ENCODE peak calls at places on chromosomes 5 and 9, in seven cellular contexts. J is Peyer's patch, L is HCT116, F is dorsolateral prefrontal cortex, M is right atrium auricular region, P is sigmoid colon, X is astrocyte of the spinal cord. Z is an unnamed sample.

GRCh38 chr5:148640471-148640870 is 13.9 kb downstream of the HTR4 start:
- DNase-seq in J (no peak), L (no peak), F (no peak), M (no peak), P (no peak), X (no peak), Z (no peak)

GRCh38 chr9:70400107-70400892 is 14.2 kb downstream of the KLF9 start:
- DNase-seq in J (no peak), L (no peak), F (no peak), M (no peak), P (peak), X (no peak), Z (no peak)

GRCh38 chr9:127074561-127075548 is 47.6 kb downstream of the ANGPTL2 start:
- DNase-seq in J (no peak), L (no peak), F (peak), M (no peak), P (peak), X (no peak), Z (no peak)

GRCh38 chr9:93614830-93615468 is 38.6 kb downstream of the PHF2 start:
- DNase-seq in J (no peak), L (no peak), F (no peak), M (no peak), P (no peak), X (no peak), Z (no peak)

GRCh38 chr9:113386571-113387393 is 10.0 kb upstream of the HDHD3 start:
- DNase-seq in J (no peak), L (no peak), F (no peak), M (no peak), P (no peak), X (no peak), Z (no peak)

GRCh38 chr9:137791947-137792346 is 85.6 kb upstream of the CACNA1B start:
- DNase-seq in J (no peak), L (no peak), F (no peak), M (no peak), P (no peak), X (no peak), Z (no peak)

GRCh38 chr5:5421961-5422818 is at the start of gene ICE1:
- DNase-seq in J (peak), L (peak), F (peak), M (peak), P (peak), X (peak), Z (peak)

GRCh38 chr5:59190746-59191145 is 607.9 kb downstream of the RAB3C start:
- DNase-seq in J (no peak), L (no peak), F (no peak), M (no peak), P (no peak), X (no peak), Z (no peak)

GRCh38 chr5:172364773-172365172 is 81.2 kb upstream of the UBTD2 start:
- DNase-seq in J (no peak), L (no peak), F (peak), M (no peak), P (no peak), X (no peak), Z (no peak)

GRCh38 chr9:37994639-37995347 is 74.2 kb downstream of the SHB start:
- DNase-seq in J (peak), L (no peak), F (peak), M (peak), P (peak), X (peak), Z (no peak)

GRCh38 chr5:180289433-180289832 is 2.5 kb downstream of the MAPK9 start:
- DNase-seq in J (no peak), L (no peak), F (no peak), M (no peak), P (no peak), X (no peak), Z (no peak)

GRCh38 chr9:72326643-72327042 is 38.4 kb downstream of the ZFAND5 start:
- DNase-seq in J (no peak), L (no peak), F (no peak), M (no peak), P (no peak), X (no peak), Z (no peak)

GRCh38 chr9:16262467-16263261 is 607.8 kb downstream of the BNC2 start:
- DNase-seq in J (no peak), L (no peak), F (no peak), M (no peak), P (no peak), X (peak), Z (no peak)

GRCh38 chr5:74622944-74623343 is 17.6 kb downstream of the ENC1 start:
- DNase-seq in J (no peak), L (no peak), F (no peak), M (no peak), P (no peak), X (no peak), Z (no peak)

GRCh38 chr5:52623291-52623690 is 164.4 kb upstream of the ITGA1 start:
- DNase-seq in J (no peak), L (no peak), F (no peak), M (no peak), P (no peak), X (no peak), Z (no peak)

GRCh38 chr5:180830253-180831138 is 27.9 kb upstream of the MGAT1 start:
- DNase-seq in J (peak), L (no peak), F (peak), M (no peak), P (peak), X (no peak), Z (peak)

GRCh38 chr9:34197756-34198711 is 19.2 kb downstream of the UBAP1 start:
- DNase-seq in J (no peak), L (no peak), F (no peak), M (no peak), P (no peak), X (no peak), Z (no peak)

GRCh38 chr9:120755827-120756434 is 37.3 kb downstream of the FBXW2 start:
- DNase-seq in J (no peak), L (peak), F (peak), M (no peak), P (no peak), X (peak), Z (peak)

GRCh38 chr5:59799668-59800374 is 93.7 kb downstream of the PDE4D start:
- DNase-seq in J (no peak), L (peak), F (no peak), M (no peak), P (no peak), X (peak), Z (peak)

GRCh38 chr5:96148376-96148775 is 186.7 kb upstream of the ELL2 start:
- DNase-seq in J (no peak), L (no peak), F (no peak), M (no peak), P (no peak), X (no peak), Z (no peak)

GRCh38 chr9:93622725-93623124 is 46.3 kb downstream of the PHF2 start:
- DNase-seq in J (no peak), L (no peak), F (no peak), M (peak), P (no peak), X (no peak), Z (no peak)

GRCh38 chr5:119537704-119538103 is 85.4 kb downstream of the HSD17B4 start:
- DNase-seq in J (no peak), L (no peak), F (no peak), M (no peak), P (no peak), X (peak), Z (peak)

GRCh38 chr5:34044950-34045525 is 2.0 kb upstream of the C1QTNF3 start:
- DNase-seq in J (no peak), L (no peak), F (no peak), M (no peak), P (no peak), X (no peak), Z (peak)

GRCh38 chr5:145867806-145868205 is 5.0 kb downstream of the GRXCR2 start:
- DNase-seq in J (no peak), L (no peak), F (no peak), M (no peak), P (no peak), X (no peak), Z (no peak)

GRCh38 chr9:38061326-38061947 is 7.6 kb downstream of the SHB start:
- DNase-seq in J (no peak), L (no peak), F (no peak), M (no peak), P (peak), X (no peak), Z (no peak)

GRCh38 chr9:134136117-134136996 is 475 bp downstream of the WDR5 start:
- DNase-seq in J (peak), L (no peak), F (no peak), M (no peak), P (no peak), X (peak), Z (peak)

GRCh38 chr5:56069652-56070226 is 75.0 kb upstream of the IL6ST start:
- DNase-seq in J (no peak), L (no peak), F (no peak), M (no peak), P (no peak), X (no peak), Z (peak)

GRCh38 chr5:132456553-132457361 is 33.8 kb downstream of the IRF1 start:
- DNase-seq in J (peak), L (no peak), F (no peak), M (peak), P (no peak), X (no peak), Z (peak)

DNA sequence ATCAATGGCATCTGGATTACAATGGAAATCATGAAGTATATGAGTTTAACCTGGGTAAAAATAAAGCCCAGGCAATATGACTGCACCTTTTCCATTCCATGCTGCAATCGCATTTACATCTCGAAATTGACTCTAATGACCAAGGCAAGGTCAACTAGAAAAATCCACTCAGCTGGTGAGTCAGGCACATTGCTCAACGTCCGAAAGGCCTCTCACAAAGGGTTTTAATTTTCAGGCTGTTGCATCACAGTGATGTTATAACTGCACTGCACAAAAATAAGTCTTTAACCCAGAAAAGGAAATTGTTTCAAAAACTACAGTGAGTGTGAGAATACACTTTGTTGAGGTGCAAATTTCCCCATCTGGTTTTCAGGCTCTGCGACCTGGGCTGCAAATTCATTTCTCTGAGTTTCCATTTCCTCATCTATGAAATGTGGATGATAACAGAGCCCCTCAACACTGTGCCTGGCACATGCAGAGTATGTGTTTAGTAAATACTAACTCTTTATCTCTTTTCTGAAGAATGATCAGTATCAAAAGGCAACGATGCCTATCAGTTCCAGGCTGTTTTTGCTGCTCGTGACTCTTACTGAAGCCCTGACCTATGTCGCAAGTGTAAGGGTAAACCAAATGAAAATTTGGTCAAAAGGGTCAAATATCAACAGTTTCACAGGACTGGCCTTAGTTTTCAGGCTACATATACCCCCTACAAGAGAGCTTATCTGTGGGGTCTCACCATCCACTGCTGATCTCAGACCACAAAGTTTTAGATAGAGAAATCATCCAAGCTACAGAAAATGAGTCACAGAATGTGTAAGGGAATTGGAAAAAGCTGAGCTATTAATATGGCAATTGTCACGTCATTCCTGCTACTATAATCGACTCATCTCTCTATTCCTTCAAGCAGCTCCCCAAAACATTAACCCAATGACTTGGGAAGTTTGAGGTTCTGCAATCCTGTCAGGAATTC is 4.1 kb downstream of the NFIL3 start:
- DNase-seq in J (no peak), L (peak), F (no peak), M (peak), P (peak), X (peak), Z (peak)
- H3K4me3 ChIP-seq in J (no peak), L (peak), F (no peak), M (no peak), P (peak), X (no peak), Z (peak)

GRCh38 chr5:151758430-151759241 is at the start of gene ATOX1:
- DNase-seq in J (peak), L (peak), F (peak), M (peak), P (peak), X (peak), Z (peak)
- TF ChIP-seq CTCF in J (peak), L (no peak), F (peak), M (no peak), P (peak), X (no peak), Z (peak)

DNA sequence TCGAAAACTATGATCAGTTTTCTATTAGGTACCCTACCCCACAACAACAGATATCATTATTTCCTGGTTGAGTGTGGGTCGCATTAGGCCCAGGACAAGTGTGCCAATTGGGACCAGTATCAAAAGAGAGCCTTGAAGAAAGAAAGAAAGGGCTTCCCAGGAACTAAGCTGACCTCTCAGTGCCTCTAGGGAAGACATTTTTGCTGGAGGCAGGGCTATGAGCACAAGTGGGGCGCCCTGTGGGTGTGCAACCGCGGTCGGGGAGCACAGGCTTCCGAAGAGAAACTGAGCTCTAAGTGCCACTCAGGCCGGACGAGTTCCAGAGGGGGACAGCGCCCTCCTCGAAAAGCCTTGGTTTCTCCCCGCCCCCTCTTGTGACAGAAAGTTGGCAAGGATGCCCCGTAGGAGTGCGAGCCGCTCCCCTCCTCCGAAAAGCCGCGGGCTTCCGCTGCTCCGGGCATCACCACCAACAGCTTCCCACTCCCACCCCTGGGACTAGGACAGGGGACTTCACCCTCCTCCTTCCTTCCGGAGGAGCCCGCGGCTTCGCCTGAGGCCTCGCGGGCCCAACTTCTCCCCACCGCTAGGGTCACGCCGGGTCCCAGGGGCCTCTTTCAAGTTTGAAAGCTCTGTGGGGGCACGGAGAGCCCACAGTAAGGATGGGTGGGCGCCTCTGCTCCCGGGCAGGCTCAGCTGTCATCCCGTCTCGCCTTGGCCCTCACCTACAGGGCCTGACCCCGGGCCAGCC is 2.0 kb downstream of the NR2F1-AS1 start:
- DNase-seq in J (no peak), L (no peak), F (no peak), M (no peak), P (peak), X (peak), Z (no peak)
- H3K4me3 ChIP-seq in J (peak), L (peak), F (peak), M (peak), P (peak), X (peak), Z (peak)

GRCh38 chr5:113205323-113205722 is 228.7 kb downstream of the DCP2 start:
- DNase-seq in J (no peak), L (no peak), F (no peak), M (no peak), P (no peak), X (no peak), Z (no peak)

GRCh38 chr5:113202904-113203716 is 226.5 kb downstream of the DCP2 start:
- DNase-seq in J (no peak), L (peak), F (peak), M (peak), P (peak), X (peak), Z (no peak)

GRCh38 chr5:113204525-113205161 is 228.0 kb downstream of the DCP2 start:
- DNase-seq in J (no peak), L (no peak), F (peak), M (peak), P (peak), X (peak), Z (peak)

GRCh38 chr5:113201715-113202114 is 225.1 kb downstream of the DCP2 start:
- DNase-seq in J (no peak), L (no peak), F (no peak), M (no peak), P (no peak), X (no peak), Z (no peak)

DNA sequence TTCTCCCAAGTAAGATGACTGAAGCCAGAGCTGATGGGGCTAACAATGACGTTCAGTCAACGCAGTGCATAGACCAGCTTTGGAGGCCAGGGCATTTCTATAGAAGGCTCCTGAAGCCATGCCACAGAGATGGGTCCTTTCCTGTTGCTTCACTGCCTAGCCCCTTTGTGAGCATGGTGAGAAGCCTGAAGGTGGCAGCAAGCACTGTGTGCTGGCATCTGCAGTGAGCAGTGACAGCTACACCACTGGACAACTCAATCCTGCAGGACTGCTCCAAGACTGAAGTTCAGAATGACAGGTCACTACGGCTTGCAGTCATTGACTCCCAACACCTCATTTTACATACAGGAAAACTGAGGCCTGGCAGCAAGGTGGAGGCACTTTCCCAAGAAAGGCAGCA is 229.0 kb downstream of the TSSK1B start:
- DNase-seq in J (no peak), L (peak), F (peak), M (no peak), P (no peak), X (no peak), Z (no peak)
- TF ChIP-seq CTCF in J (no peak), L (peak), F (peak), M (peak), P (no peak), X (no peak), Z (no peak)

DNA sequence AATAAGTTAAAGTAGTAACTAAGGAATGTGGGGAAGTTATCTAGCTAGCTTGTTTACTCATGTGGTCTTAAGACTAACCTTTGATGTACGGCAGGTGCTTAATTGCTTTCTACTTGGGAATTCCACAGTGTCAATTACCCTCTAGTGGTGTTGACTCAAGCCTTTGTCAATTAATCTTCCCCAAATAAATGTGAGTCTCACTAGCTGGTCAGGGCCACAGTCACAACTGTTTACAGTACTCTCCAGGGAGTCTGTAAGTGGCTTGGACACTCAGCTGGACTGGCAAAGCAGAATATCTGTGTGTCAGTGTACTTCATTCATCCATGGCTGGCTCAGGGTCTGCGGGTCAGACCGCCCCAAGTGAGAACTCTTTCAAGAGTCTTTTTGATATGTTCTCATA is 30.8 kb downstream of the SMIM3 start:
- DNase-seq in J (no peak), L (no peak), F (no peak), M (no peak), P (no peak), X (no peak), Z (no peak)
- H3K4me3 ChIP-seq in J (no peak), L (no peak), F (no peak), M (no peak), P (no peak), X (no peak), Z (no peak)

GRCh38 chr9:105608685-105609598 is 51.0 kb downstream of the FKTN start:
- DNase-seq in J (no peak), L (peak), F (no peak), M (no peak), P (no peak), X (peak), Z (peak)
- TF ChIP-seq CTCF in J (peak), L (peak), F (peak), M (peak), P (peak), X (peak), Z (peak)

GRCh38 chr9:35797311-35798109 is 6.1 kb downstream of the NPR2 start:
- DNase-seq in J (no peak), L (no peak), F (no peak), M (no peak), P (no peak), X (no peak), Z (peak)

GRCh38 chr9:35792826-35793225 is 1.4 kb downstream of the NPR2 start:
- DNase-seq in J (no peak), L (no peak), F (no peak), M (no peak), P (no peak), X (no peak), Z (no peak)

GRCh38 chr9:35798658-35799366 is 7.4 kb downstream of the NPR2 start:
- DNase-seq in J (no peak), L (no peak), F (no peak), M (no peak), P (no peak), X (no peak), Z (no peak)

GRCh38 chr9:35793461-35793860 is 2.1 kb downstream of the NPR2 start:
- DNase-seq in J (no peak), L (no peak), F (no peak), M (no peak), P (no peak), X (no peak), Z (no peak)

GRCh38 chr9:35795701-35796100 is 4.3 kb downstream of the NPR2 start:
- DNase-seq in J (no peak), L (no peak), F (no peak), M (no peak), P (no peak), X (no peak), Z (no peak)
- H3K4me3 ChIP-seq in J (no peak), L (no peak), F (no peak), M (no peak), P (no peak), X (no peak), Z (no peak)

GRCh38 chr5:122346897-122347581 is 35.0 kb downstream of the SNCAIP start:
- DNase-seq in J (no peak), L (no peak), F (no peak), M (no peak), P (no peak), X (no peak), Z (no peak)
- TF ChIP-seq CTCF in J (no peak), L (no peak), F (no peak), M (no peak), P (no peak), X (no peak), Z (no peak)

GRCh38 chr5:154647760-154648143 is 107.4 kb upstream of the LARP1 start:
- DNase-seq in J (no peak), L (no peak), F (no peak), M (no peak), P (no peak), X (no peak), Z (no peak)
- H3K4me3 ChIP-seq in J (no peak), L (no peak), F (peak), M (no peak), P (peak), X (no peak), Z (no peak)

Z was measured in fibroblast of the aortic adventitia.